ENCODE peak calls at places on chromosomes 4 and X, in ten cellular contexts. N is K562; F is sigmoid colon; C is CD4-positive, CD25-positive, alpha-beta regulatory T cell; G is fibroblast of the aortic adventitia; Q is A673; O is H54; X is activated CD8-positive, alpha-beta memory T cell treated with anti-CD3 and anti-CD28 coated beads for 1 hour; J is T47D; V is AG10803. P is an unnamed sample.
A peak's percentile ranks its signal among the peaks of the same experiment; 100 is the strongest.

GRCh38 chrX:889966-890651 is 259.5 kb downstream of the SHOX start:
- DNase-seq in N (no peak), F (no peak), C (no peak), G (no peak), Q (no peak), O (no peak), X (no peak), J (no peak), V (no peak), P (no peak)

GRCh38 chrX:15750611-15751159 is 12.6 kb downstream of the CA5B start:
- DNase-seq in N (no peak), F (no peak), C (no peak), G (no peak), Q (no peak), O (no peak), X (no peak), J (no peak), V (no peak), P (no peak)

GRCh38 chrX:133726211-133726630 is 259.2 kb downstream of the GPC3 start:
- DNase-seq in N (no peak), F (no peak), C (no peak), G (peak; percentile 20), Q (peak; percentile 86), O (no peak), X (no peak), J (no peak), V (peak; percentile 41), P (peak; percentile 51)

GRCh38 chr4:122412547-122412946 is 33.7 kb downstream of the ADAD1 start:
- DNase-seq in N (peak; percentile 7), F (no peak), C (no peak), G (no peak), Q (no peak), O (no peak), X (no peak), J (no peak), V (no peak), P (no peak)

GRCh38 chr4:79073471-79073870 is 134.2 kb upstream of the PAQR3 start:
- DNase-seq in N (no peak), F (no peak), C (no peak), G (no peak), Q (no peak), O (no peak), X (no peak), J (no peak), V (no peak), P (no peak)

GRCh38 chrX:74242484-74243138 is 61.4 kb upstream of the ZCCHC13 start:
- DNase-seq in N (no peak), F (no peak), C (no peak), G (peak; percentile 7), Q (no peak), O (no peak), X (no peak), J (no peak), V (no peak), P (no peak)

GRCh38 chr4:102429553-102429952 is 71.6 kb upstream of the NFKB1 start:
- DNase-seq in N (no peak), F (no peak), C (no peak), G (peak; percentile 95), Q (no peak), O (peak; percentile 13), X (no peak), J (no peak), V (peak; percentile 72), P (no peak)

GRCh38 chrX:40005290-40006011 is 92.3 kb downstream of the BCOR start:
- DNase-seq in N (no peak), F (no peak), C (no peak), G (no peak), Q (no peak), O (no peak), X (no peak), J (no peak), V (no peak), P (no peak)

GRCh38 chr4:67546971-67547370 is 1.7 kb upstream of the CENPC start:
- DNase-seq in N (no peak), F (no peak), C (no peak), G (no peak), Q (no peak), O (no peak), X (no peak), J (no peak), V (no peak), P (peak; percentile 34)

GRCh38 chr4:176065365-176066249 is at the start of gene WDR17:
- DNase-seq in N (peak; percentile 57), F (peak; percentile 96), C (peak; percentile 37), G (peak; percentile 62), Q (peak; percentile 94), O (peak; percentile 78), X (peak; percentile 40), J (no peak), V (peak; percentile 58), P (peak; percentile 58)

GRCh38 chrX:109403927-109404326 is 78.0 kb downstream of the GUCY2F start:
- DNase-seq in N (no peak), F (no peak), C (no peak), G (no peak), Q (no peak), O (no peak), X (no peak), J (no peak), V (no peak), P (no peak)

GRCh38 chr4:144174401-144175067 is 34.0 kb upstream of the GYPA start:
- DNase-seq in N (peak; percentile 18), F (no peak), C (no peak), G (peak; percentile 84), Q (peak; percentile 70), O (peak; percentile 6), X (no peak), J (peak; percentile 1), V (peak; percentile 60), P (peak; percentile 38)

GRCh38 chr4:26161030-26161824 is 159.6 kb upstream of the RBPJ start:
- DNase-seq in N (no peak), F (no peak), C (no peak), G (no peak), Q (no peak), O (no peak), X (no peak), J (no peak), V (no peak), P (no peak)

GRCh38 chr4:188109157-188109755 is at the start of gene TRIML2:
- DNase-seq in N (no peak), F (no peak), C (no peak), G (no peak), Q (no peak), O (peak; percentile 19), X (no peak), J (no peak), V (no peak), P (no peak)

P was measured in fibroblast of the conjunctiva.